ENCODE peak calls at places on chromosomes 12 and 14, in nine cellular contexts. R, Q, O, L, Z, U, F, S and Y are unnamed samples.

GRCh38 chr12:4809449-4810218 is 89.4 kb downstream of the GALNT8 start:
- DNase-seq in R (no peak), Q (no peak), O (no peak), L (no peak), Z (no peak), U (no peak), F (no peak), S (no peak), Y (no peak)

GRCh38 chr12:5912437-5913334 is 32.4 kb downstream of the ANO2 start:
- DNase-seq in R (no peak), Q (no peak), O (no peak), L (no peak), Z (no peak), U (no peak), F (no peak), S (peak; percentile 47), Y (no peak)

GRCh38 chr12:30151831-30152230 is 368.1 kb upstream of the TMTC1 start:
- DNase-seq in R (no peak), Q (no peak), O (no peak), L (no peak), Z (no peak), U (no peak), F (no peak), S (no peak), Y (no peak)

GRCh38 chr12:88958153-88958552 is 377.9 kb upstream of the KITLG start:
- DNase-seq in R (no peak), Q (no peak), O (no peak), L (no peak), Z (no peak), U (no peak), F (no peak), S (no peak), Y (no peak)

GRCh38 chr12:11576104-11576503 is 73.4 kb upstream of the ETV6 start:
- DNase-seq in R (no peak), Q (no peak), O (no peak), L (no peak), Z (no peak), U (no peak), F (no peak), S (no peak), Y (no peak)

GRCh38 chr14:102249041-102249440 is 55.9 kb downstream of the MOK start:
- DNase-seq in R (no peak), Q (no peak), O (no peak), L (no peak), Z (no peak), U (no peak), F (no peak), S (no peak), Y (no peak)

GRCh38 chr14:20841096-20841495 is 38.5 kb upstream of the RNASE1 start:
- DNase-seq in R (no peak), Q (no peak), O (no peak), L (no peak), Z (no peak), U (no peak), F (no peak), S (no peak), Y (no peak)

GRCh38 chr14:36996133-36996856 is 176.1 kb downstream of the SLC25A21 start:
- DNase-seq in R (no peak), Q (no peak), O (no peak), L (no peak), Z (no peak), U (no peak), F (peak; percentile 31), S (no peak), Y (no peak)

GRCh38 chr14:102390486-102390885 is 27.7 kb downstream of the TECPR2 start:
- DNase-seq in R (no peak), Q (no peak), O (no peak), L (no peak), Z (no peak), U (no peak), F (no peak), S (no peak), Y (no peak)

DNA sequence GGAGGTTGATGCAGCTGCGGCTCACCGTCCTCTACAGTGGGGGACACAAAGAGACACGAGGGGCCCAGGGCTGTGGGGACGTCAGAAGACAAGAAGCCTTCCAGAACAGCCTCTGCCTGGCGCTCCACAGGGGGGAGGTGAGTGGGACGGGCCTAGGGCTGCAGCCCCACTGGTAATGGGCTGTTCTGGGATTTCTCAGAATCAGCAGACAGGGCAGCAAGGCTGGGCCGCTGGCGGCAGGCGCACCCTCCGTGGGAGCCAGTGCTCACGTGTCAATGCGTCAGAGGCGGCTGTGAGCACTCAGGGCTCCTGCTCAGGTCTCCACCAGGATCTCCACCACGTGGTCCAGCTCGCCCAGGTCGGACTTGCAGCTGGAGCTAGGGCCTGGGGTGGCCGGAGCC is 10.0 kb downstream of the CDCA4 start:
- DNase-seq in R (no peak), Q (no peak), O (no peak), L (no peak), Z (no peak), U (peak; percentile 53), F (no peak), S (no peak), Y (no peak)
- TF ChIP-seq POLR2A in R (no peak), Q (no peak), O (no peak), L (no peak), Z (no peak), U (no peak), F (no peak), S (no peak), Y (no peak)

GRCh38 chr14:25848601-25849000 is 749.2 kb downstream of the NOVA1 start:
- DNase-seq in R (no peak), Q (no peak), O (no peak), L (no peak), Z (no peak), U (no peak), F (no peak), S (no peak), Y (no peak)

GRCh38 chr14:25846232-25846631 is 751.6 kb downstream of the NOVA1 start:
- DNase-seq in R (no peak), Q (no peak), O (no peak), L (no peak), Z (no peak), U (no peak), F (no peak), S (no peak), Y (no peak)

GRCh38 chr14:25841226-25841625 is 756.6 kb downstream of the NOVA1 start:
- DNase-seq in R (no peak), Q (no peak), O (no peak), L (no peak), Z (no peak), U (no peak), F (no peak), S (no peak), Y (no peak)

GRCh38 chr14:25843761-25844470 is 753.9 kb downstream of the NOVA1 start:
- DNase-seq in R (no peak), Q (no peak), O (no peak), L (no peak), Z (no peak), U (no peak), F (no peak), S (no peak), Y (no peak)
- H3K9me3 ChIP-seq in R (peaks cover 15% of the 10 kb centered on the region), Q (no peaks in the 10 kb centered on the region), O (no peaks in the 10 kb centered on the region), L (no peaks in the 10 kb centered on the region), Z (no peaks in the 10 kb centered on the region), U (no peaks in the 10 kb centered on the region), F (no peaks in the 10 kb centered on the region), S (no peaks in the 10 kb centered on the region), Y (no peaks in the 10 kb centered on the region)

DNA sequence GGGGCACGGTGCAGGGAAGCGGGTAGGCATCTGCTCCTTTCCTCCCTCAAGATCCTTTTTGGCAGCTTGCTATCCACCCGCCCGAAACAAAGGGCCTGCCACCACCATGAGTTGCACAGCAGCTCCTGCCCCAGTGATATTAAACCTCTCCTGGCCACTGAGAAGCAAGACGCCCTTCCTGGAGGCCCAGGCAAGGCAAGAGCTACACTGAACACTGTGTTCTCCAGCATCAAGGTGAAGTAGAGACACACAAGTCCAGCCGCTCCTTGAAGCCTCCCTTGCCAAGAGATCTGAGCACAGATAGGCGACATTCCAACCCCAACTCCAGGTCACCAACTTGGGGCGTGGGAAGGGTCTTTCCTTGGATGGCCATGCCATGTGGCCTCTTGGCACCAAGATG is 70.9 kb downstream of the ACTN1 start:
- DNase-seq in R (no peak), Q (peak; percentile 11), O (no peak), L (no peak), Z (no peak), U (no peak), F (no peak), S (no peak), Y (no peak)
- TF ChIP-seq POLR2A in R (no peak), Q (no peak), O (no peak), L (no peak), Z (no peak), U (no peak), F (no peak), S (no peak), Y (no peak)

GRCh38 chr14:26448181-26448855 is 149.5 kb downstream of the NOVA1 start:
- DNase-seq in R (no peak), Q (no peak), O (no peak), L (no peak), Z (no peak), U (no peak), F (no peak), S (no peak), Y (no peak)
- H3K9me3 ChIP-seq in R (peaks cover 7% of the 10 kb centered on the region), Q (no peaks in the 10 kb centered on the region), O (no peaks in the 10 kb centered on the region), L (no peaks in the 10 kb centered on the region), Z (no peaks in the 10 kb centered on the region), U (no peaks in the 10 kb centered on the region), F (no peaks in the 10 kb centered on the region), S (no peaks in the 10 kb centered on the region), Y (no peaks in the 10 kb centered on the region)

GRCh38 chr14:65170768-65171251 is 68.5 kb upstream of the MAX start:
- DNase-seq in R (no peak), Q (no peak), O (peak; percentile 47), L (peak; percentile 67), Z (no peak), U (no peak), F (peak; percentile 51), S (no peak), Y (no peak)
- TF ChIP-seq POLR2A in R (no peak), Q (no peak), O (no peak), L (no peak), Z (no peak), U (no peak), F (no peak), S (no peak), Y (no peak)